ENCODE peak calls at places on chromosomes 5 and 9, in four cellular contexts. U, V, F and Y are unnamed samples.

GRCh38 chr9:77997611-77998349 is 33.8 kb downstream of the GNAQ start:
- DNase-seq in U (no peak), V (peak; percentile 77), F (no peak), Y (no peak)

GRCh38 chr5:74136276-74136675 is 504.3 kb downstream of the ENC1 start:
- DNase-seq in U (no peak), V (no peak), F (no peak), Y (no peak)

GRCh38 chr9:93630806-93631411 is 54.5 kb downstream of the PHF2 start:
- DNase-seq in U (no peak), V (no peak), F (no peak), Y (no peak)

GRCh38 chr9:95635986-95636600 is 119.3 kb upstream of the PTCH1 start:
- DNase-seq in U (no peak), V (no peak), F (no peak), Y (no peak)

GRCh38 chr5:137695651-137696428 is 40.0 kb downstream of the KLHL3 start:
- DNase-seq in U (no peak), V (no peak), F (no peak), Y (peak; percentile 44)

GRCh38 chr9:114893622-114894021 is 36.8 kb downstream of the TNFSF8 start:
- DNase-seq in U (no peak), V (no peak), F (no peak), Y (no peak)

GRCh38 chr9:28808042-28808441 is 1234.8 kb upstream of the C9orf72 start:
- DNase-seq in U (no peak), V (no peak), F (no peak), Y (no peak)

GRCh38 chr9:133882849-133883248 is 109.3 kb downstream of the VAV2 start:
- DNase-seq in U (no peak), V (no peak), F (no peak), Y (no peak)

GRCh38 chr5:150601774-150602345 is 38.6 kb upstream of the SYNPO start:
- DNase-seq in U (no peak), V (peak; percentile 41), F (no peak), Y (no peak)

GRCh38 chr5:170397059-170397458 is 7.9 kb upstream of the KCNMB1 start:
- DNase-seq in U (no peak), V (no peak), F (no peak), Y (no peak)
- TF ChIP-seq CTCF in U (no peak), V (no peak), F (no peak), Y (no peak)

GRCh38 chr5:3417376-3417943 is 178.2 kb upstream of the IRX1 start:
- DNase-seq in U (no peak), V (peak; percentile 51), F (no peak), Y (no peak)
- TF ChIP-seq CTCF in U (no peak), V (no peak), F (no peak), Y (no peak)

GRCh38 chr5:25441810-25442209 is 797.0 kb upstream of the CDH10 start:
- DNase-seq in U (no peak), V (no peak), F (no peak), Y (no peak)
- TF ChIP-seq CTCF in U (no peak), V (no peak), F (no peak), Y (no peak)

GRCh38 chr5:1014346-1014745 is 5.7 kb downstream of the NKD2 start:
- DNase-seq in U (no peak), V (peak; percentile 53), F (no peak), Y (no peak)
- TF ChIP-seq CTCF in U (no peak), V (no peak), F (no peak), Y (no peak)

DNA sequence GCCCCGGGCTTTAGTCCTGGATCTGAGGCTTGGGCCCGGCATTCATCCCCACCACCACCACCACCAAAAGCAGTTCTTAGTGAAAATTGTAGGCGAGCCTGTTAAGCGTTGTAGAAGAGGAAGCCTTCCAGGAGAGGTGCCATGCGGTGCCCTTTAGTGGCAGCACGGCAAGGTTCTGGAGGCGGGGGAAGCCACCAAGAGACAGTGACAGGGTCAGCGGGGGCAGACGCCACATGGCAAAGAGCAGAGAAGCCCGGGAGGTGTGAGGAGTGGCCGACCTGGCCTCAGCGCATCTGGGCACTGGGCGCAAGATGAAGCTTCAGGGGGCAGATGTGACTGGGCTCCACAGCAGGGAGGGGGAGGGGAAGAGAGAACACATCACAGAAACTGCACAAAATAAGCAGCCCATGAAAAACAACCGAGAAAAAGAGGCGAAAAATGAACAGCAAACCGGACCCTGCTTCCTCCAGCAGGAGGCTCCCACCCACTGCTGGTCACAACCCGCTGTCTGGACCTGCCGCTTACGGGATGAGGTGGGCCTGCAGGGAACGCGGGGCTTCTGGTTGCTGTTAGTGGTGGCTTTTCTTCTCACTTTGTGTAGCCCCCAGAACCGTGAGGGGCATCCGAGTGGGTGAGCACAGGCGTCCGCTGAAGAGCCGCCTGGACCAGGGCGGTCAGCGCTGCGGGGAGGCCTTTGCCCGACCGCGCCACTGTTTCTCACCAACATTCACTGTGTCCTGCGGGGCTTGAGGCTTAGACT is 4.3 kb downstream of the LRRC14B start:
- DNase-seq in U (no peak), V (peak; percentile 58), F (no peak), Y (no peak)
- TF ChIP-seq CTCF in U (no peak), V (no peak), F (no peak), Y (no peak)

GRCh38 chr5:159536626-159537025 is 206.3 kb upstream of the IL12B start:
- DNase-seq in U (no peak), V (no peak), F (no peak), Y (no peak)

GRCh38 chr5:159527546-159527945 is 197.3 kb upstream of the IL12B start:
- DNase-seq in U (no peak), V (no peak), F (no peak), Y (no peak)

GRCh38 chr5:159533197-159533596 is 202.9 kb upstream of the IL12B start:
- DNase-seq in U (no peak), V (no peak), F (no peak), Y (no peak)

GRCh38 chr5:159536166-159536565 is 205.9 kb upstream of the IL12B start:
- DNase-seq in U (no peak), V (no peak), F (no peak), Y (no peak)

DNA sequence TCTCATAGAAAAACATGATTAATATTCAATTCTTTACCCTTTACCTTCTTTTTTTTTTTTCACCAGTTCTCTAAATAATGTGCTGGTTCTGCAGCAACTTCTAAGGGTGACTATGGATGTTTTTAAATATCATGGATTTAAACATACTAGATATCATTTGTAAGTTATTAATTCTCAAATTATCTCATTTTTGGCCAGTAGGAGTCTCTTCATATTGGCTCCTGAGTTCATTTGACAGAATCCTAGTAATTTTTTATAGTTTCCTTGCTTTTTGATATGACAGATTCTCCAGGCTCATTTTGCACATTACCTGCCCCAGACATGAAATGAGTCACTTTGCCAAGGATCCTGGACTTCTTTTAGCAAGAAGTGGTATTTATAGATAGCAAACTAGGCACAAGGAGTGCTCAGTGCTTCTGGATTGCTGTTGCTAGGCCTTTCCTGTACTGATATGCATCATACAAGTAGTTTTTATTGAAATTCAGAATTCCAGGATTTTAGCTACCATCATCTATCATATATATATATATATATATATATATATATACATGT is 201.3 kb upstream of the IL12B start:
- DNase-seq in U (no peak), V (no peak), F (no peak), Y (no peak)
- TF ChIP-seq CTCF in U (no peak), V (no peak), F (peak; percentile 10), Y (no peak)

GRCh38 chr5:88836195-88836838 is 46.7 kb downstream of the MEF2C start:
- DNase-seq in U (no peak), V (no peak), F (no peak), Y (no peak)

GRCh38 chr5:88834108-88834462 is 48.9 kb downstream of the MEF2C start:
- DNase-seq in U (no peak), V (no peak), F (no peak), Y (no peak)

GRCh38 chr5:88831856-88832255 is 51.1 kb downstream of the MEF2C start:
- DNase-seq in U (no peak), V (no peak), F (no peak), Y (no peak)

GRCh38 chr5:88834499-88834898 is 48.5 kb downstream of the MEF2C start:
- DNase-seq in U (no peak), V (no peak), F (no peak), Y (no peak)

DNA sequence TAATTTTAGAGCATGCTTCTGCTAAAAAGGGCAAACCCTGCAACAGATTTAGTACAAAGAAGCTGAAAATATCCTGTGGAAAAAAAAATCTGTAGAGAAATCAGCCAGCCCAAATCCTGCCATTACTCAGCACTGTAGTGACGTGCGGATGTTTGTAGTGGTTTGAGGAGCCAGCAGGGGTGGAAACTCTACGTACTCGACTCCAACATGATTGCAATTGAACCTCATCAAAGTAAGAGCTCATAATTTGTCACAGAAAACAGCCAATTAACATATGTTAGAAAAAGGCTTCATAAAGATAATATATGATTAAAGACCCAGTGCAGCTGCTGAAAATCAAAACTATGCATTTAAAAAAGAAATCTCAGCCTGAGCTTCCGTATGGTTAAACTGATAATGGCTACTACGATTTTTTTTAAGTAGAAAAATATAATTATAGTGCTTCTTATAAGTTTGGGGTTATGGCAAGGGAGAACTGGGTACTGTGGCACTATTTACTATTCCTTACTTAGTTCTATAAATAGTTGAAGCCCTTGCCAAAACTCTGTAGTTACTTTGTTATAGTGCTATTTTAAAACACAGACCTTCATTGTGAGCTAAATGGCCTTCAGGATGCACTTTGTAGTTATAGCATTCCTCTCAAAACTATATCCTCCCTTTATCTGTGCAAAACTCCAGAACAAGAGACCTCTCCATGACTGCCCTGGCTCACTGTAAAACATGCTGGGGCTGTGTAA is 49.4 kb downstream of the MEF2C start:
- DNase-seq in U (no peak), V (no peak), F (peak; percentile 52), Y (no peak)
- TF ChIP-seq CTCF in U (no peak), V (no peak), F (no peak), Y (no peak)